ENCODE peak calls at places on chromosome 12, in four cellular contexts. L is cardiac fibroblast, M is ovary, H is DND-41. Q is an unnamed sample.

GRCh38 chr12:121872546-121873223 is 14.0 kb upstream of the HPD start:
- DNase-seq in H (no peak), M (peak; percentile 57), L (peak; percentile 96), Q (peak; percentile 94)

GRCh38 chr12:23959826-23960225 is 10.4 kb upstream of the SOX5 start:
- DNase-seq in M (no peak), H (no peak), L (no peak), Q (no peak)

GRCh38 chr12:19530631-19531020 is 91.3 kb downstream of the AEBP2 start:
- DNase-seq in L (peak; percentile 36), M (no peak), H (no peak), Q (peak; percentile 72)

GRCh38 chr12:66060361-66060907 is 70.1 kb downstream of the LLPH start:
- DNase-seq in M (no peak), H (no peak), L (no peak), Q (no peak)

GRCh38 chr12:49882248-49882850 is 21.4 kb downstream of the FAIM2 start:
- DNase-seq in M (no peak), H (no peak), L (no peak), Q (no peak)

GRCh38 chr12:83573676-83574075 is 887.0 kb downstream of the TMTC2 start:
- DNase-seq in L (peak; percentile 4), M (no peak), H (no peak), Q (peak; percentile 16)

GRCh38 chr12:69024907-69025306 is 91.9 kb upstream of the CPM start:
- DNase-seq in M (no peak), L (no peak), H (no peak), Q (no peak)

GRCh38 chr12:94289551-94290312 is 141.4 kb downstream of the PLXNC1 start:
- DNase-seq in H (no peak), M (peak; percentile 33), L (peak; percentile 93), Q (peak; percentile 75)

GRCh38 chr12:62834406-62834805 is 100.5 kb downstream of the PPM1H start:
- DNase-seq in H (no peak), M (peak; percentile 68), L (no peak), Q (no peak)

GRCh38 chr12:4987076-4987775 is 56.5 kb upstream of the KCNA5 start:
- DNase-seq in L (no peak), H (no peak), M (no peak), Q (no peak)

GRCh38 chr12:108126990-108127468 is 2.1 kb upstream of the WSCD2 start:
- DNase-seq in L (no peak), H (no peak), M (no peak), Q (no peak)

GRCh38 chr12:27226319-27226984 is 17.6 kb upstream of the STK38L start:
- DNase-seq in H (no peak), L (peak; percentile 16), M (no peak), Q (no peak)

GRCh38 chr12:132333766-132334165 is 4.4 kb upstream of the GALNT9 start:
- DNase-seq in L (no peak), H (no peak), M (no peak), Q (no peak)

GRCh38 chr12:2769866-2770533 is 24.8 kb upstream of the FKBP4 start:
- DNase-seq in M (no peak), H (no peak), L (no peak), Q (no peak)

GRCh38 chr12:32454866-32455265 is 55.5 kb downstream of the FGD4 start:
- DNase-seq in H (no peak), M (no peak), L (peak; percentile 77), Q (no peak)

GRCh38 chr12:64236549-64236948 is 14.5 kb upstream of the KICS2 start:
- DNase-seq in L (peak; percentile 37), H (no peak), M (no peak), Q (peak; percentile 26)

GRCh38 chr12:81543621-81544139 is 215.5 kb downstream of the PPFIA2 start:
- DNase-seq in M (no peak), L (no peak), H (no peak), Q (no peak)

DNA sequence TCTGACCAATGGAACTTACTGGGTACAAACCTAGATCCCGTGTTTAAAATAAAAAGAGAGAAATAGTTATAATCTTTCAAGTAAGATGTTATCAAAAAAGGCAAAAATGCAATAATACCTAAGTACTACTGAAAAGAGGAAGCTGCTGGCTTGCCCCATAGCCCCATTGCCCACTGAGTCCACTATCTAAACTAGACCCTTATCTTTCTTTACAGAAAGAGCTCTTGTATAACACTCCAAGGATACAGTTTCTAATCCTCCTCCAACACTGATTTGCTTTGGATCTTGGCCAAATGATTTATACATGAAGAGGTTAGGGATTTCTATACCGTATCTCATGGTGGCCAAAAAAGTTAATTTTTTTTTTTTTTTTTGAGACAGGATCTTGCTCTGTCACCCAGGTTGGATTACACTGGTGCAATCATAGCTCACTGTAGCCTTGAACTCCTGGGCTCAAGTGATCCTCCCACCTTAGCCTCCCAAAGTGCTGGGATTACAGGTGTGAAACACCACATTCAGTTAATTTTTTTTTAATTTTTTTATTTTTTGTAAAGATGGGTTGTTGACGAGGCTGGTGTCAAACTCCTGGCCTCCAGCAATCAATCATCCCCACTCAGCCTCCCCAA is 2.6 kb downstream of the GXYLT1 start:
- DNase-seq in L (no peak), M (no peak), H (no peak), Q (no peak)
- H3K4me3 ChIP-seq in L (no peak overlapping the region), M (no peak overlapping the region), H (no peak overlapping the region), Q (no peak overlapping the region)

GRCh38 chr12:91608562-91608961 is 425.9 kb upstream of the DCN start:
- DNase-seq in M (no peak), L (no peak), H (no peak), Q (no peak)
- TF ChIP-seq CTCF in M (no peak), L (no peak), H (no peak), Q (no peak)

GRCh38 chr12:57832966-57833365 is 13.6 kb downstream of the CTDSP2 start:
- DNase-seq in H (no peak), L (no peak), M (no peak), Q (peak; percentile 52)
- H3K4me3 ChIP-seq in H (no peak overlapping the region), L (no peak overlapping the region), M (peak overlapping the region; percentile 18), Q (peak overlapping the region; percentile 3)

DNA sequence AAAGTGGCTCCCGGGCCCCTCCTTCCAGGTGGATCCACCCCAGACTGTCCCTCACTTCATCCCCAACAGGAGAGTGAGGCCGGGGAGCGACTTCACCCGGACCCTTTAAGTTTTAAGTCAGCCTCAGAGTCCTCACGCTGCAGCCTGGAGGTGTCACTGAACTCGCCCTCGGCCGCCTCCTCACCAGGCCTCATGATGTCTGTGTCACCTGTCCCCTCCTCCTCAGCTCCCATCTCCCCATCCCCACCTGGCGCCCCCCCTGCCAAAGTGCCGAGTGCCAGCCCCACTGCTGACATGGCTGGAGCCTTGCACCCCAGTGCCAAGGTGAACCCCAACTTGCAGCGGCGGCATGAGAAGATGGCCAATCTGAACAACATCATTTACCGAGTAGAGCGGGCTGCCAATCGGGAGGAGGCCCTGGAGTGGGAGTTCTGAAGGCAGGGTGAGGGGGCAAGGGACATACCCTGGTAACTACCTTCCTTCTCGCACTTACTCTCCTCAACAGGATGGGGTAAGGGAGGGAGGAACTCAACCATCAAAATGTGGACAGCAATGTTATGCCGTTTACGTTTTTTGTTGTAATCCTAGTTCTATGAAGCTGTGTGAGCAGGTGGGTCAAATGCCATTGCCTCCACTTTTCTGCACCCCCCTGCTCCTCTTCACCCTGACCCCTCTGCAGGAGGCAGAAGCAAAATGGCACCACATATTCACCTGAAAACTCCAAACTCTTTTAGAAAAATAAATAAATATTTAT is 20.8 kb downstream of the PHETA1 start:
- DNase-seq in L (no peak), M (no peak), H (no peak), Q (no peak)
- TF ChIP-seq CTCF in L (no peak), M (no peak), H (no peak), Q (no peak)

GRCh38 chr12:123251403-123252076 is 18.3 kb downstream of the MTRFR start:
- DNase-seq in H (no peak), L (no peak), M (no peak), Q (no peak)
- H3K4me3 ChIP-seq in H (no peak overlapping the region), L (no peak overlapping the region), M (no peak overlapping the region), Q (no peak overlapping the region)

Q was measured in AG10803.